ENCODE peak calls at places on chromosome 13, in seven cellular contexts. B, N, A, F, P, H and S are unnamed samples.

GRCh38 chr13:20553309-20553708 is 13.6 kb upstream of the IFT88 start:
- DNase-seq in H (no peak), A (no peak), P (no peak), F (no peak), N (peak; percentile 5), B (no peak), S (no peak)

GRCh38 chr13:96982672-96983071 is 11.6 kb downstream of the OXGR1 start:
- DNase-seq in B (no peak), N (peak; percentile 14), H (no peak), F (no peak), A (no peak), P (no peak), S (no peak)

GRCh38 chr13:59447846-59448620 is 715.7 kb downstream of the DIAPH3 start:
- DNase-seq in F (no peak), N (peak; percentile 79), H (no peak), B (peak; percentile 35), P (no peak), A (peak; percentile 50), S (no peak)

GRCh38 chr13:51761638-51762350 is 42.2 kb downstream of the DHRS12 start:
- DNase-seq in P (no peak), B (no peak), N (no peak), H (no peak), F (peak; percentile 51), A (no peak), S (no peak)

GRCh38 chr13:28889317-28889716 is 69.2 kb downstream of the MTUS2 start:
- DNase-seq in F (no peak), P (no peak), N (no peak), A (no peak), B (no peak), H (no peak), S (no peak)

GRCh38 chr13:45715351-45715750 is 13.2 kb downstream of the CBY2 start:
- DNase-seq in N (no peak), P (no peak), B (no peak), H (no peak), A (no peak), F (no peak), S (no peak)

GRCh38 chr13:41547253-41548000 is 90.1 kb downstream of the RGCC start:
- DNase-seq in H (no peak), N (peak; percentile 37), F (no peak), P (no peak), A (no peak), B (no peak), S (no peak)

GRCh38 chr13:86383561-86383960 is 584.3 kb upstream of the SLITRK6 start:
- DNase-seq in P (no peak), A (no peak), H (no peak), B (no peak), F (no peak), N (no peak), S (no peak)

GRCh38 chr13:80939581-80939980 is 598.7 kb upstream of the SPRY2 start:
- DNase-seq in N (no peak), H (no peak), F (no peak), B (no peak), P (no peak), A (no peak), S (no peak)

GRCh38 chr13:54261856-54262255 is 1233.2 kb downstream of the OLFM4 start:
- DNase-seq in B (no peak), A (no peak), H (no peak), N (no peak), P (no peak), F (no peak), S (no peak)

GRCh38 chr13:111275995-111276618 is 44.3 kb upstream of the TEX29 start:
- DNase-seq in F (no peak), B (no peak), H (no peak), P (no peak), N (no peak), A (no peak), S (no peak)

GRCh38 chr13:98144501-98145350 is 1.8 kb downstream of the FARP1 start:
- DNase-seq in H (no peak), B (peak; percentile 53), F (peak; percentile 58), A (peak; percentile 42), P (no peak), N (peak; percentile 60), S (no peak)

GRCh38 chr13:24228852-24229458 is 68.4 kb downstream of the SPATA13 start:
- DNase-seq in N (peak; percentile 74), B (peak; percentile 37), A (peak; percentile 51), F (peak; percentile 57), P (peak; percentile 35), H (no peak), S (no peak)

GRCh38 chr13:26155568-26155967 is 66.5 kb downstream of the RNF6 start:
- DNase-seq in N (no peak), P (no peak), A (no peak), F (no peak), H (no peak), B (no peak), S (no peak)

GRCh38 chr13:81987677-81988357 is 1646.9 kb upstream of the SPRY2 start:
- DNase-seq in B (no peak), F (no peak), A (no peak), N (no peak), H (no peak), P (no peak), S (no peak)

GRCh38 chr13:97221989-97222700 is at the start of gene MBNL2:
- DNase-seq in H (peak; percentile 90), A (peak; percentile 80), F (peak; percentile 96), N (peak; percentile 95), B (peak; percentile 78), P (peak; percentile 85), S (peak; percentile 91)

GRCh38 chr13:79780240-79780639 is 299.3 kb downstream of the NDFIP2 start:
- DNase-seq in B (no peak), P (no peak), N (peak; percentile 60), A (peak; percentile 31), H (no peak), F (peak; percentile 32), S (no peak)

GRCh38 chr13:20566424-20566916 is 487 bp upstream of the IFT88 start:
- DNase-seq in F (peak; percentile 77), A (no peak), P (no peak), B (no peak), H (no peak), N (no peak), S (peak; percentile 44)

GRCh38 chr13:51644649-51645048 is 60.4 kb downstream of the WDFY2 start:
- DNase-seq in H (no peak), P (no peak), A (no peak), N (peak; percentile 68), F (peak; percentile 29), B (no peak), S (no peak)

GRCh38 chr13:41196620-41197019 is 2.3 kb upstream of the KBTBD7 start:
- DNase-seq in P (no peak), A (no peak), N (no peak), H (no peak), F (peak; percentile 43), B (no peak), S (no peak)

GRCh38 chr13:48790199-48790598 is 136.5 kb downstream of the CYSLTR2 start:
- DNase-seq in B (no peak), P (no peak), H (no peak), F (no peak), N (no peak), A (no peak), S (no peak)

GRCh38 chr13:102800145-102801041 is 1.5 kb downstream of the BIVM start:
- DNase-seq in N (peak; percentile 81), A (peak; percentile 83), P (peak; percentile 76), H (peak; percentile 83), B (peak; percentile 71), F (peak; percentile 75), S (peak; percentile 77)

GRCh38 chr13:24107955-24108614 is 52.4 kb upstream of the SPATA13 start:
- DNase-seq in F (no peak), A (no peak), N (no peak), B (no peak), P (no peak), H (no peak), S (no peak)

GRCh38 chr13:59951011-59951410 is 212.7 kb downstream of the DIAPH3 start:
- DNase-seq in H (no peak), N (peak; percentile 46), F (no peak), B (no peak), P (no peak), A (no peak), S (no peak)

GRCh38 chr13:39326471-39326870 is 276.5 kb downstream of the LHFPL6 start:
- DNase-seq in A (no peak), H (no peak), N (no peak), F (no peak), B (no peak), P (no peak), S (no peak)

GRCh38 chr13:44385401-44385800 is 11.8 kb downstream of the SERP2 start:
- DNase-seq in P (no peak), N (no peak), H (no peak), F (no peak), A (no peak), B (no peak), S (no peak)

GRCh38 chr13:100234524-100235136 is 145.7 kb downstream of the PCCA start:
- DNase-seq in B (no peak), N (peak; percentile 47), H (no peak), P (no peak), F (peak; percentile 30), A (no peak), S (no peak)

GRCh38 chr13:46035066-46035465 is 17.5 kb downstream of the ZC3H13 start:
- DNase-seq in P (no peak), A (no peak), F (no peak), H (no peak), N (no peak), B (no peak), S (no peak)

GRCh38 chr13:23025848-23026608 is 154.8 kb upstream of the SGCG start:
- DNase-seq in P (no peak), A (no peak), B (no peak), H (no peak), N (no peak), F (no peak), S (no peak)

GRCh38 chr13:19561585-19561984 is 253 bp upstream of the TPTE2 start:
- DNase-seq in A (no peak), B (no peak), P (no peak), H (no peak), F (no peak), N (no peak), S (no peak)